ENCODE peak calls at places on chromosome 12, in four cellular contexts. Q is endothelial cell of umbilical vein, S is SK-N-SH, P is OCI-LY7. C is an unnamed sample. For H3K9me3, the result is how much of the 10 kb centered on the place peaks cover.

GRCh38 chr12:85157023-85157626 is 121.0 kb downstream of the LRRIQ1 start:
- DNase-seq in Q (peak), S (no peak), P (no peak), C (no peak)

GRCh38 chr12:76830456-76830855 is 48.4 kb downstream of the CSRP2 start:
- DNase-seq in Q (no peak), S (no peak), P (no peak), C (no peak)

GRCh38 chr12:121894633-121895032 is 6.0 kb downstream of the PSMD9 start:
- DNase-seq in Q (peak), S (peak), P (peak), C (no peak)

GRCh38 chr12:52818376-52818775 is 4.5 kb upstream of the KRT4 start:
- DNase-seq in Q (no peak), S (no peak), P (no peak), C (no peak)

GRCh38 chr12:51893786-51894185 is 5.9 kb downstream of the ANKRD33 start:
- DNase-seq in Q (no peak), S (no peak), P (no peak), C (no peak)

GRCh38 chr12:122834921-122835692 is at the start of gene HIP1R:
- DNase-seq in Q (peak), S (peak), P (peak), C (peak)

GRCh38 chr12:6192604-6193380 is 7.4 kb upstream of the CD9 start:
- DNase-seq in Q (no peak), S (no peak), P (no peak), C (no peak)

GRCh38 chr12:21933656-21934055 is 7.6 kb downstream of the ABCC9 start:
- DNase-seq in Q (no peak), S (no peak), P (no peak), C (no peak)

GRCh38 chr12:113702796-113703195 is 231.1 kb upstream of the LHX5 start:
- DNase-seq in Q (no peak), S (no peak), P (no peak), C (no peak)

GRCh38 chr12:99121476-99121965 is 476.4 kb downstream of the APAF1 start:
- DNase-seq in Q (no peak), S (no peak), P (no peak), C (no peak)

GRCh38 chr12:6771091-6771495 is 1.2 kb upstream of the LAG3 start:
- DNase-seq in Q (peak), S (no peak), P (peak), C (no peak)

GRCh38 chr12:124045671-124046070 is 72.7 kb downstream of the ZNF664 start:
- DNase-seq in Q (no peak), S (no peak), P (no peak), C (no peak)

GRCh38 chr12:115946867-115947695 is 330.4 kb downstream of the MED13L start:
- DNase-seq in Q (no peak), S (peak), P (no peak), C (no peak)

GRCh38 chr12:102960766-102961487 is 3.5 kb downstream of the ASCL1 start:
- DNase-seq in Q (no peak), S (no peak), P (no peak), C (no peak)

GRCh38 chr12:51391047-51391837 is at the start of gene GALNT6:
- DNase-seq in Q (peak), S (peak), P (peak), C (peak)

GRCh38 chr12:32285484-32285883 is 113.9 kb upstream of the FGD4 start:
- DNase-seq in Q (no peak), S (no peak), P (no peak), C (no peak)

GRCh38 chr12:17352164-17352563 is 737.8 kb downstream of the RERGL start:
- DNase-seq in Q (no peak), S (no peak), P (peak), C (no peak)

GRCh38 chr12:50662121-50662480 is 101.8 kb upstream of the ATF1 start:
- DNase-seq in Q (no peak), S (no peak), P (no peak), C (no peak)

GRCh38 chr12:70555081-70555480 is 82.1 kb downstream of the PTPRB start:
- DNase-seq in Q (no peak), S (no peak), P (no peak), C (no peak)

GRCh38 chr12:127267128-127267527 is 999.8 kb upstream of the TMEM132C start:
- DNase-seq in Q (no peak), S (no peak), P (no peak), C (no peak)

GRCh38 chr12:16568873-16569272 is 37.1 kb downstream of the LMO3 start:
- DNase-seq in Q (peak), S (no peak), P (no peak), C (no peak)

GRCh38 chr12:108302471-108303311 is 36.4 kb downstream of the CMKLR1 start:
- DNase-seq in Q (peak), S (peak), P (no peak), C (no peak)

GRCh38 chr12:30806989-30807694 is 52.4 kb upstream of the CAPRIN2 start:
- DNase-seq in Q (peak), S (peak), P (peak), C (no peak)

GRCh38 chr12:12975322-12976077 is 23.5 kb upstream of the GPRC5D start:
- DNase-seq in Q (peak), S (peak), P (peak), C (no peak)

GRCh38 chr12:82430541-82431145 is 72.3 kb downstream of the METTL25 start:
- DNase-seq in Q (no peak), S (no peak), P (no peak), C (no peak)

GRCh38 chr12:96136129-96136528 is 58.0 kb upstream of the ELK3 start:
- DNase-seq in Q (peak), S (no peak), P (no peak), C (no peak)

GRCh38 chr12:58961166-58961565 is 40.9 kb upstream of the LRIG3 start:
- DNase-seq in Q (no peak), S (no peak), P (no peak), C (no peak)

GRCh38 chr12:108483213-108483920 is 31.7 kb upstream of the FICD start:
- DNase-seq in Q (no peak), S (no peak), P (no peak), C (no peak)

GRCh38 chr12:79837575-79837974 is 97.3 kb downstream of the PPP1R12A start:
- DNase-seq in Q (no peak), S (no peak), P (no peak), C (no peak)

GRCh38 chr12:7872565-7873304 is at the start of gene SLC2A14:
- DNase-seq in Q (no peak), S (no peak), P (peak), C (no peak)

GRCh38 chr12:22687677-22688076 is 62.7 kb downstream of the ETNK1 start:
- DNase-seq in Q (peak), S (no peak), P (no peak), C (no peak)

GRCh38 chr12:87596636-87597035 is 432.6 kb downstream of the C12orf50 start:
- DNase-seq in Q (no peak), S (no peak), P (no peak), C (no peak)

GRCh38 chr12:42809226-42809625 is 219.7 kb upstream of the PRICKLE1 start:
- DNase-seq in Q (no peak), S (no peak), P (no peak), C (no peak)

GRCh38 chr12:116089080-116089479 is 188.4 kb downstream of the MED13L start:
- DNase-seq in Q (no peak), S (no peak), P (no peak), C (no peak)

GRCh38 chr12:52602552-52602951 is 1.3 kb upstream of the KRT72 start:
- DNase-seq in Q (no peak), S (no peak), P (no peak), C (no peak)

GRCh38 chr12:34336619-34337465 is 314.5 kb downstream of the ALG10 start:
- DNase-seq in Q (no peak), S (peak), P (no peak), C (no peak)
- H3K9me3 ChIP-seq in Q (under half), S (under half), P (under half), C (under half)

GRCh38 chr12:67797316-67797741 is 148.8 kb downstream of the DYRK2 start:
- DNase-seq in Q (no peak), S (no peak), P (no peak), C (no peak)
- H3K9me3 ChIP-seq in Q (under half), S (under half), P (under half), C (under half)

DNA sequence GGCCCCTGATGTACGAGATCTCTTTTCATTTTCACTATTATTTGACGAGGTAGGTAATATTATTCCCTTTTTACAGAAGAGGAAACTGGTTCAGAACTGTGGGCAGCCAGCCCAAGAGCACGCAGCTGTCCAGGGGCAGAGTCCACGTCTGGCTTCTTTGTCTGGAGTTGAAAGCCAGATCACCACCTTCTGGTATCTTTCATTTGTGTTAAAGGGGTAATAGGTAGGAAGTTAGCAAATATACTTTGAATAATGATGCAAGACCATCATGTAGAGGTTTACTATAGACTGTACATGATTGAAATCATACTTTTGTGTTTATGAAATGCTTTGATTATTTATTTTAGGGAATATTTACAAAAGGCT is 144.1 kb upstream of the AMIGO2 start:
- DNase-seq in Q (peak), S (no peak), P (no peak), C (no peak)
- H3K9me3 ChIP-seq in Q (under half), S (under half), P (under half), C (under half)

DNA sequence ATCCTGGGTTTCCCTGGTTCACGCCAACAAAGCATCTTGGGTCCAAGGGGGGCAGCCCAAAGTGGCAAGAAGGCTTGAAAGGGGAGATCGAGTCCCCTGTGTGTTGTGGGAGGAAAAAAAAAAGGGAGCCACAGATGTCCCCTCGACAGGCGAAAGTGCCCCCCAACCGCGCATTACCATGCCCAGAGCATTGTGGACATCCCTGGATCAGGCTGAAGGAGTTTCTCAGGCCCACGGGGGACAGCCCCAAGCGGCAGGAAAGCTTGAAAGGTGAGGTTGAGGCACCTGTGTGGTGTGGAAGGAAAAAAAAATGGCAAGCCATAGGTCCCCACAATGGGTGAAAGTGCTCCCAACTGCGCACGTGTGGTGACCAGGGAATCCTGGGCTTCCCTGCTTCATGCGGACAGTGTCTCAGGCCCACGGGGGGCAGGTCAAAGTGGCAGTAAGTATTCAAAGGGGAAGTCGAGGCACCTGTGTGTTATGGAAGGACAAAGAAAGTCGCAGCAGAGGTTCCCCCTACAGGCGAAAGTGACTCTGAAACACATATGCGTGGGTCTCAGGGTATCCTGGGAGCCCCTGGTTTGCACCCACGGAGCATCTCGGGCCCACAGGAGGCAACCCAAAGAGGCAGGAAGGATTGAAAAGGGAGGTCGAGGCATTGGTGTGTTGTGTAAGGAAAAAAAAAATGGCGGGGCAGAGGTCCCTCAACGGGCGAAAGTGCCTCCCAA is 580.1 kb downstream of the ALG10 start:
- DNase-seq in Q (no peak), S (peak), P (no peak), C (no peak)
- H3K9me3 ChIP-seq in Q (under half), S (under half), P (under half), C (under half)

DNA sequence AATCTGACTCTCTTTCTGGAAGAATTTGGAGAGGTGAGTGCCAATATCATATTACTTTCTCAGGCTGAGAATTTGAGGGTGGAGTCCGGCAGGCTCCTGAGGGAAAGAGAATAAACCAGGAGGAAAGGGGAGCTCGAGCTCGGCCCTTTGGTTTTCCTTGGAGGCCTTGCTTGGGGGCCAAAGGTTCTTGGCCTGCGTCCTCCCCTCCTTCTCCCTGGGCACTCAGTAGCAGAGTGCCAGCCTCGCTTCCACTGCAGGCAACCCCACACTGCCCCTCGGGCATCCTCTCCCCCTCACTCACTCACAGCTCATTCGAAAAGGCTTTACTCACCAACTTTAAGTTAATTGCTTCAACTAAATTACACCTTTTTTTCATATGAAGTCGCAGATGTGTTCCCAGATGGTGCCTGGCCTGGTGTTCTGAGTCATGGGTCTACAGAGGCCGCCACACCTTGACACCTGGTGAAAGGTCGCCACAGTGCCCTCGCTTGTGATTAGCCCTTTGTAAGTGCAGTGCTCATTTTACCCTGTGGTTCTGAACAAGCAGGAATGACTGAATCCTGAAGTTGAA is 20.5 kb upstream of the ADIPOR2 start:
- DNase-seq in Q (no peak), S (no peak), P (no peak), C (no peak)
- H3K9me3 ChIP-seq in Q (under half), S (under half), P (under half), C (under half)

GRCh38 chr12:94304012-94304411 is 155.6 kb downstream of the PLXNC1 start:
- DNase-seq in Q (no peak), S (no peak), P (no peak), C (no peak)
- H3K9me3 ChIP-seq in Q (under half), S (under half), P (under half), C (under half)

GRCh38 chr12:132941336-132941954 is 14.7 kb downstream of the ZNF605 start:
- DNase-seq in Q (no peak), S (no peak), P (no peak), C (no peak)

GRCh38 chr12:132936163-132936562 is 19.9 kb downstream of the ZNF605 start:
- DNase-seq in Q (no peak), S (no peak), P (no peak), C (no peak)

GRCh38 chr12:132937476-132937875 is 18.6 kb downstream of the ZNF605 start:
- DNase-seq in Q (no peak), S (no peak), P (no peak), C (no peak)

GRCh38 chr12:132942611-132943010 is 13.5 kb downstream of the ZNF605 start:
- DNase-seq in Q (no peak), S (no peak), P (no peak), C (no peak)

GRCh38 chr12:132940071-132940719 is 15.9 kb downstream of the ZNF605 start:
- DNase-seq in Q (no peak), S (no peak), P (no peak), C (no peak)
- H3K9me3 ChIP-seq in Q (under half), S (under half), P (under half), C (under half)

DNA sequence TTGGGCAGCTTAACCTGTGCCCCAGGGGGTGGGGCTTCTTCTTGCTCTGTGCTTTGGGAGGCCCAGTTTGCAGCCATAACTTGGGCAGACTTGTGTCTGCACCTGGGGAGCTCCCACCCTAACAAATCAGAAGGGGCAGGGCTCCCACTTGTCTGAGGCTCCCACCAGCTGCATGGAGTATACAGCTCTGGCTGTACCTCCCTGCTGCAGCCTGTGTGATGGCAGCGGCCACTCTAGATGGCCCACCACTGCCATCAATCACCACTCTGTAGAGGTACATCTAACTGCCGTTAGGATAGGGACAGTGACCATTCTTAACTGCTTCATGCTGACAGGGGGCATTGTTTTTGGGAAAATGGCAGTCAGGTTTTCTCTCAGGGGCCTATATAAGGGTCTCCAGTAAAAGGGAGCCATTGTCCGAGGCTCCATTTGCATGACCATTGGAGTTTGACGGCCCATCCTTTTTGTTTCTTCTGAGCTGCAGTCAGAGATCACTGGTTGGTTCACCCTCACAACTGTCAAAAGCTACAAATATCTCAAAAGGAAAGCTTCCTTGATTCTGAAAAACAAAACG is 42.2 kb downstream of the HSD17B6 start:
- DNase-seq in Q (no peak), S (no peak), P (no peak), C (no peak)
- H3K9me3 ChIP-seq in Q (under half), S (under half), P (under half), C (under half)

GRCh38 chr12:133081408-133081806 is 684 bp downstream of the ZNF140 start:
- DNase-seq in Q (no peak), S (no peak), P (peak), C (no peak)

GRCh38 chr12:133080051-133080618 is 588 bp upstream of the ZNF140 start:
- DNase-seq in Q (peak), S (peak), P (peak), C (peak)

GRCh38 chr12:133080619-133081407 is at the start of gene ZNF140:
- DNase-seq in Q (peak), S (peak), P (peak), C (peak)

GRCh38 chr12:133083345-133083744 is 2.6 kb downstream of the ZNF140 start:
- DNase-seq in Q (no peak), S (no peak), P (no peak), C (no peak)
- H3K9me3 ChIP-seq in Q (under half), S (under half), P (half or more), C (under half)

DNA sequence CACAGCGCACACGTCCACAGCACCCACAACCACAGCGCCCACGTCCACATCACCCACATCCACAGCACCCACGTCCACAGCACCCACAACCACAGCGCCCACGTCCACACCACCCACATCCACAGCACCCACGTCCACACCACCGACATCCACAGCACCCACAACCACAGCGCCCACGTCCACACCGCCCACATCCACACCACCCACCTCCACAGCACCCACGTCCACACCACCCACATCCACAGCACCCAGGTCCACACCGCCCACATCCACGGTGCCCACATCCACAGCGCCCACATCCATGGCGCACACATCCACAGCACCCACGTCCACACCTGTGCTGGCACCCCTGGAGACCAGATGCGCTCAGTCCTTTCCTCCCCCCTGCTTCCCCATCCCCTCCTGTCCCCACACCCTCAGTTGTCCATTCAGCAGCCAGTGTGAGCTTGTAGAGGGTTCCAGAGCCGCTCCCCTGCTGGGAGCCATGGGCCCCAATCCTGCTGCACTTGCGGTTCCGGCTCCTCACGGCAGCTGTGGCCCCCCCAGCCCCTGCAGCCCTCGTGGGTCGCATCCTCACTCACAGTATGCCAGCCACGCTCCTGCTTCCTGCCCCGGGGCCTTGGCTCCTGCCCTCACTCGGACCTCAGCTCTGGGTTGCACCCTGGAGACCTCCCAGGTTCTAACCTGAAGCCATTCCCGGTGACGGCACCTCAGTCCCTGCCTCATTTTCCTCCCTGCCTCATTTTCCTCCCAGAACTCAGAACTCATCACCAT is 37.8 kb downstream of the GALNT9 start:
- DNase-seq in Q (no peak), S (no peak), P (no peak), C (no peak)
- H3K9me3 ChIP-seq in Q (under half), S (under half), P (under half), C (under half)